ENCODE peak calls at places on chromosomes 6 and 20, in eight cellular contexts. F is stimulated activated CD4-positive, alpha-beta T cell treated with anti-CD3 and anti-CD28 coated beads, TNF-alpha, amount 100 ng/mL, for 48 hours; I is stimulated activated CD8-positive, alpha-beta memory T cell treated with anti-CD3 and anti-CD28 coated beads, Interleukin-15, amount 100 ng/mL, for 24 hours; O is AG20443; K is left cardiac atrium; L is NCI-H748 treated with DMSO at 0.1 percent for 48 hours; J is Peyer's patch; U is heart right ventricle. N is an unnamed sample.

GRCh38 chr6:150887978-150888563 is 22.6 kb downstream of the MTHFD1L start:
- DNase-seq in O (no peak), K (no peak), J (no peak), F (no peak), I (no peak), U (no peak), L (no peak), N (no peak)

GRCh38 chr6:11208267-11208666 is 24.2 kb downstream of the NEDD9 start:
- DNase-seq in J (no peak), O (no peak), K (no peak), F (no peak), U (no peak), L (no peak), I (no peak), N (no peak)

GRCh38 chr20:59866338-59866737 is 67.1 kb downstream of the SYCP2 start:
- DNase-seq in F (no peak), K (no peak), I (no peak), J (no peak), O (peak; percentile 24), U (no peak), L (no peak), N (no peak)

GRCh38 chr20:16486532-16486931 is 86.7 kb downstream of the KIF16B start:
- DNase-seq in L (no peak), U (no peak), K (no peak), J (no peak), I (no peak), O (no peak), F (no peak), N (no peak)

GRCh38 chr20:63356931-63357879 is 3.9 kb downstream of the CHRNA4 start:
- DNase-seq in J (no peak), U (peak; percentile 16), O (no peak), I (no peak), L (no peak), K (no peak), F (no peak), N (no peak)

GRCh38 chr6:109241199-109241598 is 141.1 kb downstream of the CD164 start:
- DNase-seq in I (no peak), K (no peak), F (no peak), L (no peak), U (no peak), J (no peak), O (peak; percentile 27), N (no peak)

GRCh38 chr20:53598140-53599038 is 4.8 kb upstream of the ZNF217 start:
- DNase-seq in J (peak; percentile 14), L (no peak), F (no peak), I (no peak), U (no peak), O (no peak), K (peak; percentile 3), N (no peak)

GRCh38 chr20:63126876-63127699 is 88.8 kb downstream of the YTHDF1 start:
- DNase-seq in O (no peak), L (no peak), F (no peak), U (peak; percentile 4), J (no peak), K (no peak), I (no peak), N (no peak)

GRCh38 chr20:50467618-50468373 is 42.4 kb upstream of the PTPN1 start:
- DNase-seq in U (no peak), J (peak; percentile 31), I (no peak), O (peak; percentile 60), F (no peak), K (peak; percentile 44), L (no peak), N (no peak)

GRCh38 chr6:87118054-87118453 is 23.1 kb upstream of the CGA start:
- DNase-seq in F (no peak), I (no peak), O (no peak), U (no peak), J (no peak), L (no peak), K (no peak), N (no peak)

GRCh38 chr20:17957505-17958325 is 10.9 kb downstream of the SNX5 start:
- DNase-seq in L (no peak), K (no peak), U (no peak), O (no peak), I (no peak), F (no peak), J (no peak), N (no peak)

GRCh38 chr6:168999392-168999791 is 254.3 kb downstream of the THBS2 start:
- DNase-seq in F (no peak), K (no peak), I (no peak), U (no peak), J (no peak), O (no peak), L (no peak), N (peak; percentile 19)

GRCh38 chr6:156191895-156192294 is 585.3 kb upstream of the ARID1B start:
- DNase-seq in I (no peak), O (no peak), J (no peak), U (no peak), F (no peak), K (no peak), L (no peak), N (no peak)

GRCh38 chr20:42082611-42083010 is 464.4 kb upstream of the CHD6 start:
- DNase-seq in F (no peak), O (no peak), J (no peak), U (no peak), L (no peak), I (no peak), K (peak; percentile 79), N (no peak)

GRCh38 chr20:35008411-35009342 is 53.0 kb downstream of the MYH7B start:
- DNase-seq in L (no peak), O (peak; percentile 82), J (no peak), I (no peak), U (no peak), K (peak; percentile 60), F (no peak), N (peak; percentile 4)

GRCh38 chr6:157094038-157094437 is 229.3 kb downstream of the TMEM242 start:
- DNase-seq in U (no peak), I (no peak), O (no peak), L (no peak), J (peak; percentile 28), F (no peak), K (no peak), N (no peak)

N was measured in transverse colon.